ENCODE peak calls at places on chromosomes 7 and 10, in five cellular contexts. L is adrenal gland, U is HCT116, O is stomach, E is uterus. G is an unnamed sample. For H3K36me3, the result is how much of the 10 kb centered on the place peaks cover.

GRCh38 chr10:75019360-75019759 is 92.1 kb upstream of the SAMD8 start:
- DNase-seq in L (no peak), U (no peak), O (no peak), E (no peak), G (no peak)

GRCh38 chr10:110664483-110665420 is 20.6 kb downstream of the RBM20 start:
- DNase-seq in L (no peak), U (peak), O (no peak), E (no peak), G (peak)

GRCh38 chr10:81479316-81479715 is 395.7 kb upstream of the NRG3 start:
- DNase-seq in L (no peak), U (no peak), O (no peak), E (no peak), G (no peak)

GRCh38 chr7:111229951-111230350 is 139.0 kb downstream of the LRRN3 start:
- DNase-seq in L (no peak), U (no peak), O (no peak), E (no peak), G (no peak)

GRCh38 chr10:1166101-1166827 is 110.1 kb downstream of the WDR37 start:
- DNase-seq in L (no peak), U (no peak), O (no peak), E (no peak), G (no peak)

GRCh38 chr7:134890246-134891240 is 95.8 kb upstream of the AGBL3 start:
- DNase-seq in L (peak), U (no peak), O (no peak), E (peak), G (no peak)

GRCh38 chr10:86343761-86344160 is 22.8 kb downstream of the GRID1 start:
- DNase-seq in L (no peak), U (no peak), O (no peak), E (no peak), G (no peak)

GRCh38 chr10:128982179-128982915 is 484.7 kb upstream of the MGMT start:
- DNase-seq in L (no peak), U (no peak), O (no peak), E (no peak), G (no peak)

GRCh38 chr10:110651044-110651958 is 7.2 kb downstream of the RBM20 start:
- DNase-seq in L (no peak), U (no peak), O (no peak), E (no peak), G (peak)

GRCh38 chr10:100204370-100204769 is 18.5 kb upstream of the ERLIN1 start:
- DNase-seq in L (no peak), U (no peak), O (no peak), E (no peak), G (no peak)

GRCh38 chr7:51031216-51031615 is 248.5 kb upstream of the GRB10 start:
- DNase-seq in L (no peak), U (no peak), O (no peak), E (no peak), G (no peak)

GRCh38 chr10:59971915-59972314 is 65.6 kb upstream of the CCDC6 start:
- DNase-seq in L (no peak), U (no peak), O (peak), E (no peak), G (no peak)

GRCh38 chr7:30166155-30166840 is 31.5 kb downstream of the MTURN start:
- DNase-seq in L (no peak), U (no peak), O (peak), E (no peak), G (no peak)

GRCh38 chr7:3943265-3943664 is 642.2 kb downstream of the SDK1 start:
- DNase-seq in L (no peak), U (no peak), O (no peak), E (no peak), G (no peak)

GRCh38 chr7:94301024-94301588 is 93.6 kb upstream of the COL1A2 start:
- DNase-seq in L (peak), U (peak), O (peak), E (peak), G (peak)

GRCh38 chr7:1040790-1041189 is 3.6 kb upstream of the GPR146 start:
- DNase-seq in L (no peak), U (no peak), O (no peak), E (peak), G (no peak)

GRCh38 chr10:67836491-67836890 is 1.5 kb downstream of the DNAJC12 start:
- DNase-seq in L (no peak), U (no peak), O (no peak), E (no peak), G (no peak)

GRCh38 chr10:43172645-43173044 is 34.4 kb downstream of the CSGALNACT2 start:
- DNase-seq in L (no peak), U (no peak), O (no peak), E (no peak), G (no peak)

GRCh38 chr10:89425000-89425399 is 10.6 kb downstream of the IFIT5 start:
- DNase-seq in L (no peak), U (no peak), O (no peak), E (no peak), G (no peak)

GRCh38 chr10:804191-804781 is 114.8 kb upstream of the DIP2C start:
- DNase-seq in L (no peak), U (no peak), O (no peak), E (no peak), G (no peak)

GRCh38 chr10:122139627-122140151 is 131.4 kb upstream of the BTBD16 start:
- DNase-seq in L (no peak), U (no peak), O (no peak), E (peak), G (no peak)

GRCh38 chr10:14186245-14186644 is 144.5 kb downstream of the FRMD4A start:
- DNase-seq in L (no peak), U (no peak), O (no peak), E (no peak), G (no peak)
- TF ChIP-seq CTCF in L (no peak), U (peak), O (no peak), E (no peak), G (no peak)

DNA sequence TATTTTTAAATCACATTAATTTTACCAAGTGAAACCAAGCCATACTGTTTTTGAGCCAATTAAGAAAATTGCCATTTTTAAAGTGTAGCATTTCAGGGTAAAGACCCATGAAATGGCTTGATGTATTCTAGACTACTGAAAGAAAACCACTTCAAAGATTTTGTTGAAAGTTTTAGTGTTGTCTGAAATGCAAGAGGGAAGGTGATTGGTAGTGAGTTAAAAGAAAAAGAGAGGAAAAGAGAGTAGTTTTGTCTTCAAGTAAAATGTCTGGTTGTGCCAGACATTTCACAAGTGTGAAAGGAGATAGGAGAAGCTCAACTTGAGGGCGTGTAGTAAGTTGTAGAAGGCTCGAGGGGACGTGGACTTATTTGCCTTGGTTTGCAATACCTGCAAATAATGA is 41.6 kb downstream of the CALML5 start:
- DNase-seq in L (no peak), U (no peak), O (no peak), E (no peak), G (no peak)
- H3K36me3 ChIP-seq in L (under half), U (under half), O (half or more), E (under half), G (half or more)

DNA sequence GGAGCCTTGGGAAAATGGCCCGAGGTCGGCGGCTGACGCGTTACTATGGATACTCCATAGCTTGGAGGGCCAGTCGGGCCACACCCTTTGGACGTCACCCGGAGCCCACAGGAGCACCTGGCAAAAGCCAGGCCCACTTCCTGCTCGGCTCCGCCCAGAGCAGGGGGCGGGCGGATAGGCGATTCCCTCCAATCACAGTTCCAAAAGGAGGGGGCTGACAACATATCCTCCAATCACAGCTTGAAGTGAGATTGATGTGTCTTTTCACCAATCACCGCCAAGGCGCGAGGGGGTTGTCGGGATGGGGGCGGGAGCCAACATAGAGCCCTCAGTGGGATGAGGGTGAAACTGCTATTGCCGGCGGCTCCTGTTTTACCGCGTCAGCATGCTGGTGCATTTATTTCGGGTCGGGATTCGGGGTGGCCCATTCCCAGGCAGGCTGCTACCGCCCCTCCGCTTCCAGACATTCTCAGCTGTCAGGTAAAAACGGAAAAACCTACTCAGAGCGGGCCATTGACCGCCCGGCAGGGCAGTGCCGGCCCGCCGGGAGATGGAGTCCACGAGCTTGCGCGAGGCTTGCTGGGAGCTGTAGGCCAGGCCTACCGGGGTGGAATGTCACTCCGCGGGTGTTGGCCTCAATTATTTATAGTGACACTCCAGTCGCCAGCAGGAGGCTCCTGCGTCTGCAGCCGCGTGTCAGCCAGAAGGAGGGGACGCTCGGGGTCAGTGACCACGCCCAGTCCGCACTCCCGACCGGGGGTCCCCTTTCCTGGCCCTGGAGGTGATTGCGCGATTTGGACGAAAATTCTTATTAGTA is at the start of gene ABCB8:
- DNase-seq in L (peak), U (peak), O (peak), E (peak), G (peak)
- TF ChIP-seq POLR2A in L (peak), U (peak), O (peak), E (peak), G (peak)

GRCh38 chr7:12735923-12736322 is 48.5 kb downstream of the ARL4A start:
- DNase-seq in L (no peak), U (no peak), O (no peak), E (no peak), G (no peak)
- TF ChIP-seq CTCF in L (no peak), U (no peak), O (no peak), E (no peak), G (no peak)

DNA sequence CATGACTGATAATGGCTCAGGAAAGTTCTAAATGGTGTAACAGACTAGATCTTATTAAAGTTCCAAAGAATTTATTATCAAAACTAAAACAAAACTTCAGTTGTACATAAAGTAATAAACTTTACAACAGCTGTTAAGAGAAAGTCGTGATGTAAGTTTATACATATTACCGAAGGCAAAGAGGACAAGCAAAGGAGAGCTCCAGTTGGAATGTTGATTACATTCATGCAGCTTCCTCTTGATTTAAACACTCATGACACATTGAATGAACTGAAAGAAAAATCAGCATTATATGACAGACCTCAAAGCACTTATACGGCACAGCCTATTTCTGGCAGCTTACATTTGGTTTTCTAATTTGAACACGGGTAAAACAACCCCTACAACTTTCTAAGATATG is 13.6 kb downstream of the SRI start:
- DNase-seq in L (no peak), U (no peak), O (no peak), E (no peak), G (no peak)
- H3K36me3 ChIP-seq in L (half or more), U (under half), O (half or more), E (under half), G (half or more)

GRCh38 chr7:2379821-2380450 is 23.5 kb upstream of the CHST12 start:
- DNase-seq in L (no peak), U (no peak), O (no peak), E (no peak), G (no peak)
- TF ChIP-seq POLR2A in L (no peak), U (no peak), O (no peak), E (no peak), G (no peak)

G was measured in gastrocnemius medialis.